ENCODE peak calls at places on chromosomes 3 and 15, in eight cellular contexts. One of them, this sample, is unnamed.

GRCh38 chr15:78837131-78837530 is 25.9 kb upstream of the ADAMTS7 start:
- DNase-seq in sigmoid colon: no peak
- DNase-seq in psoas muscle: no peak
- DNase-seq in right cardiac atrium: no peak
- DNase-seq in GM23248: no peak
- DNase-seq in heart right ventricle: no peak
- DNase-seq in stomach: no peak
- DNase-seq in adipocyte: no peak
- DNase-seq in this sample: no peak

GRCh38 chr15:54428596-54428995 is 450.4 kb downstream of the UNC13C start:
- DNase-seq in sigmoid colon: no peak
- DNase-seq in psoas muscle: no peak
- DNase-seq in right cardiac atrium: no peak
- DNase-seq in GM23248: no peak
- DNase-seq in heart right ventricle: no peak
- DNase-seq in stomach: no peak
- DNase-seq in adipocyte: no peak
- DNase-seq in this sample: no peak

GRCh38 chr3:101821503-101821902 is 27.8 kb upstream of the NFKBIZ start:
- DNase-seq in sigmoid colon: no peak
- DNase-seq in psoas muscle: no peak
- DNase-seq in right cardiac atrium: no peak
- DNase-seq in GM23248: no peak
- DNase-seq in heart right ventricle: no peak
- DNase-seq in stomach: no peak
- DNase-seq in adipocyte: no peak
- DNase-seq in this sample: no peak

GRCh38 chr15:92636401-92636949 is 19.1 kb downstream of the FAM174B start:
- DNase-seq in sigmoid colon: no peak
- DNase-seq in psoas muscle: no peak
- DNase-seq in right cardiac atrium: no peak
- DNase-seq in GM23248: no peak
- DNase-seq in heart right ventricle: no peak
- DNase-seq in stomach: peak; percentile 21
- DNase-seq in adipocyte: no peak
- DNase-seq in this sample: no peak

GRCh38 chr3:196837819-196838420 is 29.8 kb upstream of the SENP5 start:
- DNase-seq in sigmoid colon: peak; percentile 71
- DNase-seq in psoas muscle: peak; percentile 60
- DNase-seq in right cardiac atrium: peak; percentile 69
- DNase-seq in GM23248: peak; percentile 68
- DNase-seq in heart right ventricle: peak; percentile 39
- DNase-seq in stomach: peak; percentile 74
- DNase-seq in adipocyte: peak; percentile 33
- DNase-seq in this sample: peak; percentile 82

GRCh38 chr3:170076715-170077238 is 39.0 kb downstream of the GPR160 start:
- DNase-seq in sigmoid colon: no peak
- DNase-seq in psoas muscle: no peak
- DNase-seq in right cardiac atrium: no peak
- DNase-seq in GM23248: peak; percentile 59
- DNase-seq in heart right ventricle: no peak
- DNase-seq in stomach: no peak
- DNase-seq in adipocyte: peak; percentile 12
- DNase-seq in this sample: no peak

GRCh38 chr3:27722957-27723802 is 1.1 kb upstream of the EOMES start:
- DNase-seq in sigmoid colon: no peak
- DNase-seq in psoas muscle: no peak
- DNase-seq in right cardiac atrium: no peak
- DNase-seq in GM23248: peak; percentile 25
- DNase-seq in heart right ventricle: no peak
- DNase-seq in stomach: no peak
- DNase-seq in adipocyte: peak; percentile 11
- DNase-seq in this sample: no peak

GRCh38 chr3:37982351-37982750 is 8.2 kb upstream of the VILL start:
- DNase-seq in sigmoid colon: no peak
- DNase-seq in psoas muscle: no peak
- DNase-seq in right cardiac atrium: no peak
- DNase-seq in GM23248: no peak
- DNase-seq in heart right ventricle: no peak
- DNase-seq in stomach: no peak
- DNase-seq in adipocyte: no peak
- DNase-seq in this sample: no peak

GRCh38 chr3:16913264-16913580 is 28.5 kb downstream of the PLCL2 start:
- DNase-seq in sigmoid colon: no peak
- DNase-seq in psoas muscle: no peak
- DNase-seq in right cardiac atrium: no peak
- DNase-seq in GM23248: no peak
- DNase-seq in heart right ventricle: no peak
- DNase-seq in stomach: no peak
- DNase-seq in adipocyte: no peak
- DNase-seq in this sample: no peak

GRCh38 chr15:100111103-100112060 is 230.4 kb downstream of the ADAMTS17 start:
- DNase-seq in sigmoid colon: peak; percentile 80
- DNase-seq in psoas muscle: peak; percentile 62
- DNase-seq in right cardiac atrium: peak; percentile 86
- DNase-seq in GM23248: peak; percentile 70
- DNase-seq in heart right ventricle: peak; percentile 69
- DNase-seq in stomach: peak; percentile 28
- DNase-seq in adipocyte: no peak
- DNase-seq in this sample: no peak

GRCh38 chr15:35308802-35309201 is 223.7 kb upstream of the NANOGP8 start:
- DNase-seq in sigmoid colon: peak; percentile 70
- DNase-seq in psoas muscle: no peak
- DNase-seq in right cardiac atrium: peak; percentile 25
- DNase-seq in GM23248: peak; percentile 86
- DNase-seq in heart right ventricle: no peak
- DNase-seq in stomach: no peak
- DNase-seq in adipocyte: peak; percentile 92
- DNase-seq in this sample: no peak

GRCh38 chr3:100540791-100541334 is 48.4 kb downstream of the TMEM45A start:
- DNase-seq in sigmoid colon: no peak
- DNase-seq in psoas muscle: no peak
- DNase-seq in right cardiac atrium: no peak
- DNase-seq in GM23248: no peak
- DNase-seq in heart right ventricle: no peak
- DNase-seq in stomach: no peak
- DNase-seq in adipocyte: no peak
- DNase-seq in this sample: no peak

GRCh38 chr3:180860180-180860858 is 52.2 kb upstream of the FXR1 start:
- DNase-seq in sigmoid colon: no peak
- DNase-seq in psoas muscle: no peak
- DNase-seq in right cardiac atrium: no peak
- DNase-seq in GM23248: no peak
- DNase-seq in heart right ventricle: no peak
- DNase-seq in stomach: no peak
- DNase-seq in adipocyte: no peak
- DNase-seq in this sample: no peak

GRCh38 chr3:2978977-2979732 is 131.0 kb downstream of the IL5RA start:
- DNase-seq in sigmoid colon: no peak
- DNase-seq in psoas muscle: no peak
- DNase-seq in right cardiac atrium: no peak
- DNase-seq in GM23248: no peak
- DNase-seq in heart right ventricle: no peak
- DNase-seq in stomach: no peak
- DNase-seq in adipocyte: no peak
- DNase-seq in this sample: no peak

GRCh38 chr3:143978263-143978631 is 6.6 kb downstream of the DIPK2A start:
- DNase-seq in sigmoid colon: no peak
- DNase-seq in psoas muscle: no peak
- DNase-seq in right cardiac atrium: no peak
- DNase-seq in GM23248: no peak
- DNase-seq in heart right ventricle: no peak
- DNase-seq in stomach: no peak
- DNase-seq in adipocyte: peak; percentile 4
- DNase-seq in this sample: no peak

GRCh38 chr3:182366746-182367145 is 426.6 kb upstream of the ATP11B start:
- DNase-seq in sigmoid colon: no peak
- DNase-seq in psoas muscle: no peak
- DNase-seq in right cardiac atrium: no peak
- DNase-seq in GM23248: no peak
- DNase-seq in heart right ventricle: no peak
- DNase-seq in stomach: no peak
- DNase-seq in adipocyte: no peak
- DNase-seq in this sample: no peak

GRCh38 chr3:193174137-193174536 is 66.9 kb upstream of the PLAAT1 start:
- DNase-seq in sigmoid colon: no peak
- DNase-seq in psoas muscle: no peak
- DNase-seq in right cardiac atrium: no peak
- DNase-seq in GM23248: peak; percentile 9
- DNase-seq in heart right ventricle: no peak
- DNase-seq in stomach: no peak
- DNase-seq in adipocyte: no peak
- DNase-seq in this sample: no peak

GRCh38 chr15:78540135-78540954 is at the start of gene PSMA4:
- DNase-seq in sigmoid colon: peak; percentile 96
- DNase-seq in psoas muscle: peak; percentile 95
- DNase-seq in right cardiac atrium: peak; percentile 97
- DNase-seq in GM23248: peak; percentile 90
- DNase-seq in heart right ventricle: peak; percentile 94
- DNase-seq in stomach: peak; percentile 94
- DNase-seq in adipocyte: peak; percentile 94
- DNase-seq in this sample: peak; percentile 96

GRCh38 chr3:171654809-171655208 is 155.5 kb downstream of the PLD1 start:
- DNase-seq in sigmoid colon: peak; percentile 81
- DNase-seq in psoas muscle: peak; percentile 68
- DNase-seq in right cardiac atrium: peak; percentile 81
- DNase-seq in GM23248: peak; percentile 71
- DNase-seq in heart right ventricle: peak; percentile 40
- DNase-seq in stomach: no peak
- DNase-seq in adipocyte: peak; percentile 75
- DNase-seq in this sample: no peak

GRCh38 chr3:191324936-191325335 is 4.3 kb upstream of the CCDC50 start:
- DNase-seq in sigmoid colon: no peak
- DNase-seq in psoas muscle: no peak
- DNase-seq in right cardiac atrium: no peak
- DNase-seq in GM23248: no peak
- DNase-seq in heart right ventricle: no peak
- DNase-seq in stomach: no peak
- DNase-seq in adipocyte: no peak
- DNase-seq in this sample: no peak

GRCh38 chr15:63370764-63371163 is 10.9 kb downstream of the CA12 start:
- DNase-seq in sigmoid colon: peak; percentile 5
- DNase-seq in psoas muscle: no peak
- DNase-seq in right cardiac atrium: no peak
- DNase-seq in GM23248: peak; percentile 13
- DNase-seq in heart right ventricle: no peak
- DNase-seq in stomach: no peak
- DNase-seq in adipocyte: no peak
- DNase-seq in this sample: no peak

GRCh38 chr15:55654541-55654940 is 66.4 kb upstream of the PYGO1 start:
- DNase-seq in sigmoid colon: no peak
- DNase-seq in psoas muscle: no peak
- DNase-seq in right cardiac atrium: no peak
- DNase-seq in GM23248: no peak
- DNase-seq in heart right ventricle: no peak
- DNase-seq in stomach: no peak
- DNase-seq in adipocyte: peak; percentile 19
- DNase-seq in this sample: no peak

GRCh38 chr15:83410532-83410931 is 36.6 kb upstream of the SH3GL3 start:
- DNase-seq in sigmoid colon: no peak
- DNase-seq in psoas muscle: no peak
- DNase-seq in right cardiac atrium: no peak
- DNase-seq in GM23248: no peak
- DNase-seq in heart right ventricle: no peak
- DNase-seq in stomach: no peak
- DNase-seq in adipocyte: no peak
- DNase-seq in this sample: no peak

GRCh38 chr3:11619461-11619860 is 24.3 kb downstream of the VGLL4 start:
- DNase-seq in sigmoid colon: no peak
- DNase-seq in psoas muscle: no peak
- DNase-seq in right cardiac atrium: no peak
- DNase-seq in GM23248: no peak
- DNase-seq in heart right ventricle: no peak
- DNase-seq in stomach: no peak
- DNase-seq in adipocyte: no peak
- DNase-seq in this sample: no peak
- H3K4me1 ChIP-seq in sigmoid colon: no peaks in the 10 kb centered on the region
- H3K4me1 ChIP-seq in psoas muscle: peaks cover 86% of the 10 kb centered on the region
- H3K4me1 ChIP-seq in right cardiac atrium: peaks cover 20% of the 10 kb centered on the region
- H3K4me1 ChIP-seq in GM23248: peaks cover 4% of the 10 kb centered on the region
- H3K4me1 ChIP-seq in heart right ventricle: peaks cover 50% of the 10 kb centered on the region
- H3K4me1 ChIP-seq in stomach: peaks cover 51% of the 10 kb centered on the region
- H3K4me1 ChIP-seq in adipocyte: no peaks in the 10 kb centered on the region
- H3K4me1 ChIP-seq in this sample: peaks cover 10% of the 10 kb centered on the region

GRCh38 chr3:4900298-4900697 is 78.9 kb upstream of the BHLHE40 start:
- DNase-seq in sigmoid colon: no peak
- DNase-seq in psoas muscle: no peak
- DNase-seq in right cardiac atrium: no peak
- DNase-seq in GM23248: no peak
- DNase-seq in heart right ventricle: no peak
- DNase-seq in stomach: no peak
- DNase-seq in adipocyte: no peak
- DNase-seq in this sample: no peak
- H3K4me1 ChIP-seq in sigmoid colon: no peaks in the 10 kb centered on the region
- H3K4me1 ChIP-seq in psoas muscle: no peaks in the 10 kb centered on the region
- H3K4me1 ChIP-seq in right cardiac atrium: peaks cover 4% of the 10 kb centered on the region
- H3K4me1 ChIP-seq in GM23248: peaks cover 24% of the 10 kb centered on the region
- H3K4me1 ChIP-seq in heart right ventricle: peaks cover 33% of the 10 kb centered on the region
- H3K4me1 ChIP-seq in stomach: no peaks in the 10 kb centered on the region
- H3K4me1 ChIP-seq in adipocyte: peaks cover 30% of the 10 kb centered on the region
- H3K4me1 ChIP-seq in this sample: peaks cover 19% of the 10 kb centered on the region

GRCh38 chr15:89460048-89460447 is 36.3 kb downstream of the RHCG start:
- DNase-seq in sigmoid colon: no peak
- DNase-seq in psoas muscle: no peak
- DNase-seq in right cardiac atrium: no peak
- DNase-seq in GM23248: no peak
- DNase-seq in heart right ventricle: no peak
- DNase-seq in stomach: no peak
- DNase-seq in adipocyte: no peak
- DNase-seq in this sample: no peak

GRCh38 chr15:89459271-89460038 is 36.9 kb downstream of the RHCG start:
- DNase-seq in sigmoid colon: no peak
- DNase-seq in psoas muscle: no peak
- DNase-seq in right cardiac atrium: no peak
- DNase-seq in GM23248: no peak
- DNase-seq in heart right ventricle: no peak
- DNase-seq in stomach: no peak
- DNase-seq in adipocyte: no peak
- DNase-seq in this sample: no peak

GRCh38 chr15:89455535-89455934 is 40.8 kb downstream of the RHCG start:
- DNase-seq in sigmoid colon: no peak
- DNase-seq in psoas muscle: no peak
- DNase-seq in right cardiac atrium: no peak
- DNase-seq in GM23248: no peak
- DNase-seq in heart right ventricle: no peak
- DNase-seq in stomach: no peak
- DNase-seq in adipocyte: no peak
- DNase-seq in this sample: no peak

GRCh38 chr15:89457086-89457485 is 39.3 kb downstream of the RHCG start:
- DNase-seq in sigmoid colon: no peak
- DNase-seq in psoas muscle: no peak
- DNase-seq in right cardiac atrium: no peak
- DNase-seq in GM23248: peak; percentile 40
- DNase-seq in heart right ventricle: no peak
- DNase-seq in stomach: no peak
- DNase-seq in adipocyte: no peak
- DNase-seq in this sample: no peak

GRCh38 chr15:89458440-89458839 is 37.9 kb downstream of the RHCG start:
- DNase-seq in sigmoid colon: no peak
- DNase-seq in psoas muscle: no peak
- DNase-seq in right cardiac atrium: no peak
- DNase-seq in GM23248: no peak
- DNase-seq in heart right ventricle: no peak
- DNase-seq in stomach: no peak
- DNase-seq in adipocyte: no peak
- DNase-seq in this sample: no peak
- H3K4me1 ChIP-seq in sigmoid colon: no peaks in the 10 kb centered on the region
- H3K4me1 ChIP-seq in psoas muscle: no peaks in the 10 kb centered on the region
- H3K4me1 ChIP-seq in right cardiac atrium: no peaks in the 10 kb centered on the region
- H3K4me1 ChIP-seq in GM23248: no peaks in the 10 kb centered on the region
- H3K4me1 ChIP-seq in heart right ventricle: no peaks in the 10 kb centered on the region
- H3K4me1 ChIP-seq in stomach: no peaks in the 10 kb centered on the region
- H3K4me1 ChIP-seq in adipocyte: no peaks in the 10 kb centered on the region
- H3K4me1 ChIP-seq in this sample: no peaks in the 10 kb centered on the region

GRCh38 chr3:127013758-127014535 is 31.0 kb downstream of the PLXNA1 start:
- DNase-seq in sigmoid colon: no peak
- DNase-seq in psoas muscle: no peak
- DNase-seq in right cardiac atrium: no peak
- DNase-seq in GM23248: no peak
- DNase-seq in heart right ventricle: no peak
- DNase-seq in stomach: no peak
- DNase-seq in adipocyte: no peak
- DNase-seq in this sample: no peak
- H3K4me1 ChIP-seq in sigmoid colon: no peaks in the 10 kb centered on the region
- H3K4me1 ChIP-seq in psoas muscle: no peaks in the 10 kb centered on the region
- H3K4me1 ChIP-seq in right cardiac atrium: peaks cover 2% of the 10 kb centered on the region
- H3K4me1 ChIP-seq in GM23248: peaks cover 7% of the 10 kb centered on the region
- H3K4me1 ChIP-seq in heart right ventricle: peaks cover 3% of the 10 kb centered on the region
- H3K4me1 ChIP-seq in stomach: no peaks in the 10 kb centered on the region
- H3K4me1 ChIP-seq in adipocyte: peaks cover 31% of the 10 kb centered on the region
- H3K4me1 ChIP-seq in this sample: no peaks in the 10 kb centered on the region

This sample was measured in CD8-positive, alpha-beta memory T cell.